ENCODE peak calls at places on chromosome 13, in four cellular contexts. X is HepG2, K is H1, D is GM12878. B is an unnamed sample.

GRCh38 chr13:47859129-47859528 is 141.9 kb downstream of the SUCLA2 start:
- DNase-seq in D (no peak), X (no peak), K (no peak), B (no peak)

GRCh38 chr13:27341616-27342015 is 71.0 kb downstream of the RASL11A start:
- DNase-seq in D (no peak), X (no peak), K (no peak), B (no peak)

GRCh38 chr13:34521166-34521565 is 420.9 kb upstream of the NBEA start:
- DNase-seq in X (no peak), K (no peak), D (no peak), B (no peak)

GRCh38 chr13:107545946-107546502 is 669.3 kb downstream of the LIG4 start:
- DNase-seq in K (no peak), X (no peak), D (no peak), B (no peak)

GRCh38 chr13:44755872-44756271 is 179.7 kb upstream of the TSC22D1 start:
- DNase-seq in X (peak; percentile 18), D (no peak), K (no peak), B (no peak)

GRCh38 chr13:80473695-80474094 is 132.8 kb upstream of the SPRY2 start:
- DNase-seq in X (peak; percentile 28), D (no peak), K (no peak), B (no peak)

GRCh38 chr13:59270327-59270726 is 893.4 kb downstream of the DIAPH3 start:
- DNase-seq in K (no peak), D (no peak), X (no peak), B (no peak)

GRCh38 chr13:37995052-37995451 is 125.5 kb upstream of the TRPC4 start:
- DNase-seq in D (no peak), X (no peak), K (no peak), B (no peak)

GRCh38 chr13:114130708-114131580 is 1.5 kb downstream of the RASA3 start:
- DNase-seq in D (no peak), K (no peak), X (no peak), B (peak; percentile 60)

GRCh38 chr13:37407156-37407555 is 191.4 kb downstream of the POSTN start:
- DNase-seq in D (no peak), X (no peak), K (no peak), B (no peak)

GRCh38 chr13:41006951-41007350 is 12.2 kb downstream of the ELF1 start:
- DNase-seq in X (no peak), K (no peak), D (no peak), B (no peak)

GRCh38 chr13:74102691-74103090 is 31.5 kb downstream of the KLF12 start:
- DNase-seq in K (no peak), X (no peak), D (no peak), B (no peak)

GRCh38 chr13:48233097-48233885 is at the start of gene ITM2B:
- DNase-seq in D (no peak), X (peak; percentile 56), K (no peak), B (peak; percentile 43)

GRCh38 chr13:105847532-105848295 is 687.7 kb downstream of the EFNB2 start:
- DNase-seq in K (no peak), X (no peak), D (no peak), B (no peak)

GRCh38 chr13:111115051-111115840 is at the start of gene ARHGEF7:
- DNase-seq in X (no peak), K (no peak), D (no peak), B (peak; percentile 39)

GRCh38 chr13:110238795-110239194 is 68.2 kb downstream of the COL4A1 start:
- DNase-seq in K (no peak), X (no peak), D (no peak), B (no peak)

GRCh38 chr13:106426909-106427308 is 108.6 kb downstream of the EFNB2 start:
- DNase-seq in K (no peak), D (no peak), X (no peak), B (no peak)

GRCh38 chr13:43664700-43665191 is 122.0 kb downstream of the ENOX1 start:
- DNase-seq in K (no peak), X (no peak), D (no peak), B (no peak)

GRCh38 chr13:24672141-24673132 is 7.8 kb upstream of the ATP12A start:
- DNase-seq in X (no peak), K (no peak), D (no peak), B (no peak)

GRCh38 chr13:109665781-109666249 is 120.6 kb downstream of the IRS2 start:
- DNase-seq in K (no peak), X (no peak), D (no peak), B (no peak)

GRCh38 chr13:71674776-71675352 is 192.1 kb downstream of the DACH1 start:
- DNase-seq in K (no peak), D (no peak), X (no peak), B (no peak)

GRCh38 chr13:79775830-79776229 is 294.9 kb downstream of the NDFIP2 start:
- DNase-seq in D (no peak), K (no peak), X (peak; percentile 38), B (peak; percentile 9)

GRCh38 chr13:20566424-20566916 is 487 bp upstream of the IFT88 start:
- DNase-seq in X (peak; percentile 76), K (peak; percentile 17), D (no peak), B (no peak)

GRCh38 chr13:112441226-112441625 is 65.1 kb downstream of the SPACA7 start:
- DNase-seq in X (no peak), D (no peak), K (no peak), B (no peak)
- TF ChIP-seq TAF1 in X (no peak), D (no peak), K (no peak), B (no peak)

GRCh38 chr13:97430296-97430695 is 3.7 kb upstream of the RAP2A start:
- DNase-seq in K (no peak), D (no peak), X (no peak), B (no peak)

GRCh38 chr13:97431365-97431764 is 2.6 kb upstream of the RAP2A start:
- DNase-seq in X (no peak), D (no peak), K (no peak), B (no peak)

GRCh38 chr13:97432232-97432916 is 1.6 kb upstream of the RAP2A start:
- DNase-seq in D (no peak), X (no peak), K (no peak), B (no peak)

GRCh38 chr13:97426695-97427094 is 7.3 kb upstream of the RAP2A start:
- DNase-seq in K (no peak), D (no peak), X (peak; percentile 23), B (no peak)

GRCh38 chr13:97429681-97430081 is 4.3 kb upstream of the RAP2A start:
- DNase-seq in K (no peak), D (no peak), X (no peak), B (no peak)
- TF ChIP-seq POLR2A in K (no peak), D (no peak), X (no peak), B (no peak)

GRCh38 chr13:30696278-30697176 is 38.8 kb upstream of the ALOX5AP start:
- DNase-seq in K (no peak), D (no peak), X (no peak), B (no peak)
- TF ChIP-seq TAF1 in K (no peak), D (no peak), X (no peak), B (no peak)

GRCh38 chr13:67018775-67019174 is 211.4 kb downstream of the PCDH9 start:
- DNase-seq in K (no peak), X (no peak), D (no peak), B (no peak)

DNA sequence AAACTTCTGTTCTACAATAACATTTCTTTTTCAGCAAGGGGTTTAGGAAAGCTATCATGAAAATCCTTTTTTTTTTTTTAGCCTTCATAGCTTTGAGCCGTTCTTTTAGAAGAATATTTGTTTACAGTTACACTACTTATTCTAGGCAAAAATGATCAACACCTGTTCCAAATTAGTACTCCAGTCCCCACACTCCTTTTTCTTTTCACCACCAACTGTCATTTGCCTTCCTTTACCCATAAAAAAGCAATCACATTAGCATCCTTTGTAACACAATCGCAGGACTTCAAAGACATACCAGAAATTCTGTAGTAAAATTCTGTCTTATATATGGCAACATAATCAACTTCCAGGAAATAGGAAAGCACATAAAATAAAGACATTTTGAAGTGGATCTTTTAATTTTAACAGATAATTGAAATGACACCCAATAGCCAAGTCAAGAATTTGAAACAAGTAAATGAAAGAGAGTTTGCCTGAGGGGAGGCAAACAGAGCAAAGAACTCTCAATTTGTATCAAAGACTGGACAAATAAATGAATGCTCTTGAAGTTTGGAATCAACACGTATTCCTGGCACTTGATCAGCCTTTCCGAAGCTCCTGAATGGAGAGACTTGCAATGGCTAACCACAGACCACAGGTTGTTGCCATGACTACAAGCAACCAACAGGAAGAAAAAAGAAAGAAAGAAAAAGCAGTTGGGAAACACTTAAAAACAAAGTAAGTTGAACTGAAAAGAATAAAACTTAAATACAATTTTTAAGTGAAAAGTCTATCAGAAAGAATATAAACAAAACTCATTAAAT is 206.8 kb downstream of the PCDH9 start:
- DNase-seq in X (no peak), D (no peak), K (no peak), B (no peak)
- TF ChIP-seq POLR2A in X (no peak), D (no peak), K (no peak), B (no peak)

DNA sequence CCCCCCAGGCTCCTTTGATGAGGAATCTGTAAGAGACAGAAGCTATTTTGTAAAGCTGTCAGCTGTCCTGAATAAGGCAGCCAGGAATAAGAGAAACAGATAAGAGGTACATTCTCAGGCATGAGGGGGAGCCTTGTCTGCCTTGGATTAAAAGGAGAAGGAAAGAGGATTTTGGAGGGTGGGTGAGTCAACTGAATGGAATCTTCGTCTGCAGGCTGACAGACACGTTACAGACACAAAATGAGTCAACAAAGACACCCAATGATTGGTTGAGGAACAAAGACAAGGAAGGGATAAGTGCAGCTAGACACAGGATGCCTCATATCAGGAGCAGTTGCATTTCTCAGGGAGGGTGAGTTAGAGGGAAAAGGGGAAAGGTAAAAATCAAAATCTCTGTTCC is 162.5 kb downstream of the OLFM4 start:
- DNase-seq in X (no peak), K (peak; percentile 51), D (no peak), B (no peak)
- TF ChIP-seq TAF1 in X (no peak), K (no peak), D (no peak), B (no peak)

DNA sequence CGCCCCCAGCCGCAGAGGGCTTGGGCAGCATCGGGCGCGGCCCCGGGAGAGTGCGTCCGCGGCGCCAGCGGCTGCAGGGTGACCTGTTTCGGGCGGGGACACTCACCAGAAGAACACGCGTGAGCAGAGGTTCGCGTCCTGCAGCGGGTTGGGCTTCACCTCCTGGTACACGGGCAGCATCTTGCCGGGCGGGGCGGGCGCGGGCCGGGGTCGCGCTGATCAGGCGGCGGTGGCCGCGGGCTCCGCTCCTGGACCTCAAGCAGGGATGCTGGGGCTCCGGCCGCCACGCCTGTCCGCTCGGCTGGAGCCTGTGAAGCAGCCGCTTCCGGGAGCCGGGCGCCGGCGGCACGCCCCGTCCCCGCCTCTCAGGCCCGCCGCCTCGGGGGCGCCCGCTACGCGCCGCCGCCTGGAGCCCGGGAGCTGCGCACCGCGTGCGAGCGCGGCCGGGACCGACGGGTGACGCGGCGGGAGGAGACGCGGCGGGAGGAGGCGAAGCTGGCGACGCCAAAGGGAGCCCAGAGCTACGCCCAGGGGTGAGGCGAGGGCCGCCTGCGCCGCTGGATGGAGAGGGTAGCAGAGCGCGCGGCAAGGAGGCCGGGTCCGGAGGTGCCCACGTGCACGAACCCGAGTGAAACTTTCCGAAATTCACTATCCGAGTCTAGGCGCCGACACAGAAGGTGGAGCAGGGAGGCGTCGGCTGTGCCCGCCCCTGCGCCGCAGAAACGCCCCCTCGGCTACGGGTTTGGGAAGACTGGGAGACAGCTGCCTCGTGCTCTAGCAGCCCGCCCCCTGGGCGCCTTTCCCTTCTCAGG is at the start of gene ABCC4:
- DNase-seq in X (peak; percentile 51), D (no peak), K (peak; percentile 25), B (peak; percentile 85)
- TF ChIP-seq POLR2A in X (no peak), D (peak; percentile 88), K (no peak), B (peak; percentile 47)